ENCODE peak calls at places on chromosomes 16 and 17, in nine cellular contexts. One of them, this sample, is unnamed.

GRCh38 chr17:7852919-7853692 is 1.8 kb upstream of the TMEM88 start:
- DNase-seq in DND-41: no peak
- DNase-seq in epithelial cell of esophagus: no peak
- DNase-seq in IMR-90: no peak
- DNase-seq in ascending aorta: no peak
- DNase-seq in K562: no peak
- DNase-seq in AG10803: no peak
- DNase-seq in BJ: no peak
- DNase-seq in uterus: peak
- DNase-seq in this sample: no peak

GRCh38 chr16:75258807-75259141 is 7.3 kb upstream of the BCAR1 start:
- DNase-seq in IMR-90: no peak
- DNase-seq in AG10803: no peak
- DNase-seq in epithelial cell of esophagus: no peak
- DNase-seq in DND-41: no peak
- DNase-seq in BJ: no peak
- DNase-seq in ascending aorta: no peak
- DNase-seq in K562: no peak
- DNase-seq in uterus: peak
- DNase-seq in this sample: no peak

GRCh38 chr16:13510425-13511151 is 409.4 kb upstream of the ERCC4 start:
- DNase-seq in AG10803: no peak
- DNase-seq in IMR-90: no peak
- DNase-seq in ascending aorta: no peak
- DNase-seq in epithelial cell of esophagus: no peak
- DNase-seq in K562: peak
- DNase-seq in BJ: no peak
- DNase-seq in DND-41: no peak
- DNase-seq in uterus: no peak
- DNase-seq in this sample: peak

GRCh38 chr16:85673529-85674417 is 15.0 kb downstream of the GINS2 start:
- DNase-seq in IMR-90: peak
- DNase-seq in ascending aorta: no peak
- DNase-seq in DND-41: no peak
- DNase-seq in AG10803: peak
- DNase-seq in uterus: no peak
- DNase-seq in BJ: no peak
- DNase-seq in K562: no peak
- DNase-seq in epithelial cell of esophagus: no peak
- DNase-seq in this sample: no peak

GRCh38 chr17:73365934-73366623 is 54.3 kb upstream of the CDC42EP4 start:
- DNase-seq in uterus: peak
- DNase-seq in DND-41: no peak
- DNase-seq in IMR-90: no peak
- DNase-seq in AG10803: no peak
- DNase-seq in K562: no peak
- DNase-seq in BJ: no peak
- DNase-seq in ascending aorta: no peak
- DNase-seq in epithelial cell of esophagus: no peak
- DNase-seq in this sample: no peak

GRCh38 chr17:77697480-77698400 is 260.8 kb upstream of the TNRC6C start:
- DNase-seq in DND-41: no peak
- DNase-seq in K562: no peak
- DNase-seq in ascending aorta: no peak
- DNase-seq in AG10803: no peak
- DNase-seq in IMR-90: no peak
- DNase-seq in epithelial cell of esophagus: no peak
- DNase-seq in BJ: no peak
- DNase-seq in uterus: no peak
- DNase-seq in this sample: no peak

GRCh38 chr17:37737971-37738370 is 6.9 kb downstream of the HNF1B start:
- DNase-seq in ascending aorta: no peak
- DNase-seq in IMR-90: peak
- DNase-seq in AG10803: peak
- DNase-seq in BJ: no peak
- DNase-seq in DND-41: no peak
- DNase-seq in K562: no peak
- DNase-seq in uterus: no peak
- DNase-seq in epithelial cell of esophagus: no peak
- DNase-seq in this sample: no peak

GRCh38 chr17:81693491-81694360 is 9.4 kb upstream of the MRPL12 start:
- DNase-seq in ascending aorta: no peak
- DNase-seq in AG10803: no peak
- DNase-seq in epithelial cell of esophagus: no peak
- DNase-seq in IMR-90: no peak
- DNase-seq in DND-41: no peak
- DNase-seq in BJ: no peak
- DNase-seq in uterus: no peak
- DNase-seq in K562: peak
- DNase-seq in this sample: no peak

DNA sequence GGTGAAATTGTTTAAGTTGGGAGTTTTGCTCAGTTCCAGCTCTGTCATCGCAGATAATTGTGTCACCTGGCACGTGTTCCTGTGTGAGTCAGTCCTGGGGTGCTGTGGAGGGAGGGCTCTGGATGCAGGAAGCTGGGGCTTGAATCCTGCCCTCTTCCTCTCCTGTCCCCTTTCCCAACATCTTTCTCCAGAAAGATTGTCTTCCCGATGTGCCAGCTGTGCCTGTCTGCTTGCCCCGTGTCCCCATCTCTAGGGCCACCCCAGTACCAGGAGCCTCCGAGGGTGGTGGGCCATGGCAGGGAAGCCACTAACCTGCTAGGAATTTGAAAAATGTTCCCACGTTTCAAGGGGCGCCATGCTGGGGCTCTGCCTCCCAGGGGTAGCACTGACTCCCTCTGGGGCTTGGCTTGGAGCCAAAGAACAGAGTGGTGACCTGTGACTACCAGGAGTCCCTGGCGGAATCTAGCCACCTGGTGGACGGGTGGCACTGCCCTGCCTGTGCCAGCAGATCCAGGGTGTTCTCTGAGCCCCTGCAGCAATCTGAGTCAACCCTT is 198.1 kb downstream of the ENGASE start:
- DNase-seq in K562: no peak
- DNase-seq in IMR-90: peak
- DNase-seq in DND-41: no peak
- DNase-seq in epithelial cell of esophagus: peak
- DNase-seq in uterus: no peak
- DNase-seq in BJ: no peak
- DNase-seq in AG10803: peak
- DNase-seq in ascending aorta: no peak
- DNase-seq in this sample: no peak
- TF ChIP-seq CTCF in K562: no peak
- TF ChIP-seq CTCF in IMR-90: no peak
- TF ChIP-seq CTCF in DND-41: no peak
- TF ChIP-seq CTCF in epithelial cell of esophagus: no peak
- TF ChIP-seq CTCF in uterus: no peak
- TF ChIP-seq CTCF in BJ: no peak
- TF ChIP-seq CTCF in AG10803: no peak
- TF ChIP-seq CTCF in ascending aorta: no peak
- TF ChIP-seq CTCF in this sample: no peak

GRCh38 chr17:32518856-32519768 is 32.3 kb downstream of the CDK5R1 start:
- DNase-seq in uterus: no peak
- DNase-seq in epithelial cell of esophagus: peak
- DNase-seq in IMR-90: no peak
- DNase-seq in DND-41: peak
- DNase-seq in AG10803: peak
- DNase-seq in K562: no peak
- DNase-seq in BJ: peak
- DNase-seq in ascending aorta: no peak
- DNase-seq in this sample: peak

GRCh38 chr17:32520737-32521399 is 34.1 kb downstream of the CDK5R1 start:
- DNase-seq in BJ: no peak
- DNase-seq in DND-41: no peak
- DNase-seq in uterus: no peak
- DNase-seq in ascending aorta: no peak
- DNase-seq in epithelial cell of esophagus: no peak
- DNase-seq in IMR-90: no peak
- DNase-seq in K562: no peak
- DNase-seq in AG10803: no peak
- DNase-seq in this sample: no peak

GRCh38 chr17:32517982-32518381 is 31.2 kb downstream of the CDK5R1 start:
- DNase-seq in BJ: no peak
- DNase-seq in uterus: no peak
- DNase-seq in K562: no peak
- DNase-seq in IMR-90: no peak
- DNase-seq in ascending aorta: no peak
- DNase-seq in epithelial cell of esophagus: no peak
- DNase-seq in DND-41: no peak
- DNase-seq in AG10803: no peak
- DNase-seq in this sample: no peak

GRCh38 chr17:32516940-32517711 is 30.3 kb downstream of the CDK5R1 start:
- DNase-seq in uterus: no peak
- DNase-seq in epithelial cell of esophagus: no peak
- DNase-seq in DND-41: no peak
- DNase-seq in K562: no peak
- DNase-seq in IMR-90: no peak
- DNase-seq in BJ: no peak
- DNase-seq in AG10803: no peak
- DNase-seq in ascending aorta: no peak
- DNase-seq in this sample: no peak

DNA sequence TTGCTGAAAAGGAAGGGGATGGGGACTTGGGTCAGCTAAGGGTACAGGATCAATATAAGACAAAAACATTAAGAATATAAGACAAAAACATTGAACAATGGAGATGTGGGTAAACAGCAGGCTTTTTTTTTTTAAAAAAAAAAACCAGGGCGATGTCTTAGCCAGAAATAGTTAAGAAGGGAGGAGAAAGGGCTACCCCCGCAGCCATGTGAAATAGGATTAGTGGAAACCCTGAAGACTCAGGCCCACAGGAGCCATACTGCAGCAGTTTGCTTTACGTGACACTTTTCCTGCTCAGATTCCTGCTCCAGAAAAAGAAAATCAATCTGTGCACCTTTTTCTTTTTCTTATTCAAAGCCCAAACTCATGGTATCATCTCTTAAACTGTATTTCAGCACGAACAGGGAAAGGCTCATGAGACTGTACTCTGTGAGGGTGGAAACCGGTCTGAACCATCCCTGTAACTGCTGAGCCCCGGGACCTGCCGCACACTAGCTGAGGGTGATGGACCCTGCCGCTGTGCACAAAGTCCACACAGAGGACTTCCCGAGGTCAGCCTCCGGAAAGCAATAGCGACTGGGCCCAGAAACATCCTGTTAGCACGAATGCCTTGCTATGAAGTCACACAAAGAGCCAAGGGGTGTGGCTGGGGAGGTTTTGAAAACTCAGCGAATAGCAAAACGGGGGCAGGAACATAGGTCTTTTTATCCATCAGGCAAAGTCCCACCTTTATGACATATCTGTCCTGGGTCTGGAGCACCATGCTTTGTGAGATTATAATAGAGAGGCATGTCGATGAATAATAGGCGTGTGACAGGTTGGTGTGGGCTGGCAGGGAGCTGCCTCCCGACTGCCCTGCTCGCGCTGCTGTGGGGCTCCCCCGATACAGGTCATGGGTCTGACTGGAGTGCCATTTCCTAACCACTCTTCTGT is 33.2 kb downstream of the CDK5R1 start:
- DNase-seq in K562: no peak
- DNase-seq in epithelial cell of esophagus: peak
- DNase-seq in DND-41: no peak
- DNase-seq in ascending aorta: no peak
- DNase-seq in BJ: no peak
- DNase-seq in AG10803: peak
- DNase-seq in IMR-90: no peak
- DNase-seq in uterus: no peak
- DNase-seq in this sample: no peak
- H3K4me3 ChIP-seq in K562: no peak
- H3K4me3 ChIP-seq in epithelial cell of esophagus: peak
- H3K4me3 ChIP-seq in DND-41: no peak
- H3K4me3 ChIP-seq in ascending aorta: peak
- H3K4me3 ChIP-seq in BJ: peak
- H3K4me3 ChIP-seq in AG10803: peak
- H3K4me3 ChIP-seq in IMR-90: peak
- H3K4me3 ChIP-seq in uterus: peak
- H3K4me3 ChIP-seq in this sample: peak

DNA sequence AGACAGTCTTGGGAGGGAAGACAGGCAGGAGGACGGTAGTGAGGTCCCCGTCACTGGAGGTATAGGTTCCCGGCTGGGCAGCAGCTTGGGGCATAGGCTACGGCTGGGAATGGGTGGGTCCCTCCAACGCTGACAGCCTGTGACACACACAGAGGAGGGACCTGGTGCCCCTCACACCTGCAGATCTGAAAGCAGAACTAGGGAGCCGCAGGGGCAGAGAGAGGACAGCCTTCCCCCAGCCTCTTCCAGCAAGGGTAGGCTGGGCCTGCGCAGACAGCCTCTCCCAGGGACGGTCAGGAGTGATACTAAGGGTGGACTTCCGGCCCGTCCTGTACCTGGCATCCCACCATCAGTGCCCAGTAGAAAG is 2.0 kb downstream of the P2RX1 start:
- DNase-seq in IMR-90: no peak
- DNase-seq in DND-41: no peak
- DNase-seq in BJ: no peak
- DNase-seq in ascending aorta: no peak
- DNase-seq in epithelial cell of esophagus: no peak
- DNase-seq in AG10803: no peak
- DNase-seq in K562: no peak
- DNase-seq in uterus: no peak
- DNase-seq in this sample: peak
- TF ChIP-seq CTCF in IMR-90: no peak
- TF ChIP-seq CTCF in DND-41: no peak
- TF ChIP-seq CTCF in BJ: no peak
- TF ChIP-seq CTCF in ascending aorta: no peak
- TF ChIP-seq CTCF in epithelial cell of esophagus: no peak
- TF ChIP-seq CTCF in AG10803: no peak
- TF ChIP-seq CTCF in K562: no peak
- TF ChIP-seq CTCF in uterus: no peak
- TF ChIP-seq CTCF in this sample: no peak

GRCh38 chr17:50534222-50534978 is 1.9 kb downstream of the EPN3 start:
- DNase-seq in AG10803: no peak
- DNase-seq in K562: peak
- DNase-seq in IMR-90: no peak
- DNase-seq in ascending aorta: no peak
- DNase-seq in BJ: no peak
- DNase-seq in epithelial cell of esophagus: peak
- DNase-seq in uterus: no peak
- DNase-seq in DND-41: no peak
- DNase-seq in this sample: no peak

GRCh38 chr17:50533720-50534148 is 1.2 kb downstream of the EPN3 start:
- DNase-seq in uterus: peak
- DNase-seq in BJ: no peak
- DNase-seq in K562: no peak
- DNase-seq in AG10803: peak
- DNase-seq in IMR-90: peak
- DNase-seq in DND-41: no peak
- DNase-seq in ascending aorta: no peak
- DNase-seq in epithelial cell of esophagus: no peak
- DNase-seq in this sample: no peak

GRCh38 chr17:50532452-50533024 is at the start of gene EPN3:
- DNase-seq in AG10803: no peak
- DNase-seq in uterus: no peak
- DNase-seq in DND-41: no peak
- DNase-seq in ascending aorta: no peak
- DNase-seq in IMR-90: no peak
- DNase-seq in epithelial cell of esophagus: peak
- DNase-seq in BJ: no peak
- DNase-seq in K562: no peak
- DNase-seq in this sample: no peak

GRCh38 chr17:50531428-50532025 is 1.0 kb upstream of the EPN3 start:
- DNase-seq in BJ: no peak
- DNase-seq in IMR-90: no peak
- DNase-seq in epithelial cell of esophagus: no peak
- DNase-seq in ascending aorta: no peak
- DNase-seq in K562: no peak
- DNase-seq in uterus: no peak
- DNase-seq in DND-41: no peak
- DNase-seq in AG10803: no peak
- DNase-seq in this sample: no peak

DNA sequence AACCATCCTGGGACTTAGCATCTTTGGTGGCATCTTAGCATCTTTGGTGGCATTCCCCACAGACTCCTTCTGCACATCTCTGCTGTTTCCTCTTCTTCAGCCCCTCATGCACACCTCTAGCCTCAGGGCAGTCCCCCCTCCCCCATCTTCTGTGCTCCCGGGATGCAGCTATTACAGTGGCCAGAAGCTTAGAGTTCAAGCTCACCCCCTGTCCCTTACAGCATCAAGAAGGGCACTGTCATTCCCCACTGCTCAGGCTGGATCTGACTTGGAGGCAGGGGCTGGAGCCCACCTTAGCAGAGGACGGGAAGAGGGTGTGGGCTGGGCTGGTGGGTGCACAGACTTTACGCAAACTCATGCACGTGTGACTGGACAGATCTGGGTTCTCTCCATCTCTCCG is 650 bp downstream of the EPN3 start:
- DNase-seq in BJ: no peak
- DNase-seq in K562: no peak
- DNase-seq in IMR-90: no peak
- DNase-seq in ascending aorta: no peak
- DNase-seq in epithelial cell of esophagus: no peak
- DNase-seq in uterus: no peak
- DNase-seq in AG10803: no peak
- DNase-seq in DND-41: no peak
- DNase-seq in this sample: no peak
- H3K4me3 ChIP-seq in BJ: no peak
- H3K4me3 ChIP-seq in K562: no peak
- H3K4me3 ChIP-seq in IMR-90: no peak
- H3K4me3 ChIP-seq in ascending aorta: no peak
- H3K4me3 ChIP-seq in epithelial cell of esophagus: peak
- H3K4me3 ChIP-seq in uterus: no peak
- H3K4me3 ChIP-seq in AG10803: no peak
- H3K4me3 ChIP-seq in DND-41: no peak
- H3K4me3 ChIP-seq in this sample: no peak